ENCODE peak calls at places on chromosomes 16 and 17, in eight cellular contexts. I, Y, X, P, L, G, Q and K are unnamed samples.

GRCh38 chr17:6642592-6642991 is 1.7 kb downstream of the TXNDC17 start:
- DNase-seq in L (no peak), I (no peak), Y (no peak), X (no peak), G (no peak), Q (no peak), P (no peak), K (no peak)

GRCh38 chr16:14365200-14365851 is 264.7 kb downstream of the PARN start:
- DNase-seq in Y (no peak), P (no peak), L (no peak), I (no peak), Q (no peak), G (no peak), X (no peak), K (no peak)

GRCh38 chr17:75909812-75910274 is 5.2 kb upstream of the MRPL38 start:
- DNase-seq in G (no peak), Y (no peak), Q (no peak), P (no peak), I (no peak), L (no peak), X (no peak), K (peak; percentile 70)

GRCh38 chr16:7679899-7680298 is 347.3 kb downstream of the RBFOX1 start:
- DNase-seq in X (no peak), L (no peak), Q (no peak), G (no peak), P (no peak), Y (no peak), I (no peak), K (no peak)

GRCh38 chr16:11156401-11156800 is 99.6 kb downstream of the SOCS1 start:
- DNase-seq in P (no peak), G (no peak), L (no peak), Y (no peak), I (no peak), Q (no peak), X (no peak), K (no peak)

GRCh38 chr17:47776330-47777197 is 43.5 kb downstream of the TBX21 start:
- DNase-seq in Y (peak; percentile 70), L (no peak), Q (no peak), I (no peak), X (no peak), P (peak; percentile 19), G (no peak), K (no peak)

GRCh38 chr17:34485999-34486398 is 93.4 kb upstream of the TMEM132E start:
- DNase-seq in Y (no peak), L (no peak), G (no peak), I (no peak), Q (no peak), X (no peak), P (no peak), K (no peak)

GRCh38 chr17:63399316-63399715 is 46.8 kb downstream of the CYB561 start:
- DNase-seq in I (no peak), Q (no peak), G (no peak), L (no peak), Y (no peak), X (no peak), P (no peak), K (no peak)

GRCh38 chr17:32759476-32759875 is 117.4 kb downstream of the MYO1D start:
- DNase-seq in Y (no peak), I (no peak), Q (no peak), P (no peak), G (no peak), X (no peak), L (no peak), K (no peak)

GRCh38 chr17:2972749-2973148 is 90.7 kb downstream of the OR1D5 start:
- DNase-seq in Q (no peak), Y (no peak), G (no peak), L (no peak), P (no peak), I (no peak), X (no peak), K (no peak)

GRCh38 chr16:14309001-14309886 is 238.1 kb downstream of the MRTFB start:
- DNase-seq in G (peak; percentile 42), Q (no peak), L (no peak), I (no peak), P (no peak), Y (no peak), X (no peak), K (no peak)

GRCh38 chr16:22161999-22162657 is at the start of gene SDR42E2:
- DNase-seq in Q (no peak), P (peak; percentile 38), Y (peak; percentile 32), G (peak; percentile 31), X (no peak), I (no peak), L (peak; percentile 19), K (no peak)

GRCh38 chr16:57863434-57864160 is 61.3 kb upstream of the KIFC3 start:
- DNase-seq in I (peak; percentile 68), X (peak; percentile 83), L (peak; percentile 49), G (peak; percentile 71), Y (peak; percentile 55), Q (no peak), P (peak; percentile 59), K (peak; percentile 71)

GRCh38 chr17:66711936-66712335 is 123.0 kb upstream of the CACNG5 start:
- DNase-seq in Y (peak; percentile 23), P (peak; percentile 84), G (peak; percentile 69), Q (no peak), L (peak; percentile 47), X (no peak), I (peak; percentile 69), K (no peak)
- TF ChIP-seq EP300 in Y (no peak), P (no peak), G (no peak), Q (no peak), L (no peak), X (no peak), I (no peak), K (no peak)

GRCh38 chr17:81298991-81299733 is 4.1 kb upstream of the SLC38A10 start:
- DNase-seq in X (no peak), Q (no peak), Y (no peak), P (no peak), G (no peak), I (no peak), L (no peak), K (no peak)

GRCh38 chr17:81298325-81298990 is 3.4 kb upstream of the SLC38A10 start:
- DNase-seq in Q (no peak), I (no peak), Y (no peak), G (no peak), P (no peak), X (no peak), L (no peak), K (no peak)

GRCh38 chr17:81294512-81295030 is 536 bp downstream of the SLC38A10 start:
- DNase-seq in L (no peak), Y (peak; percentile 54), P (peak; percentile 51), I (no peak), G (peak; percentile 42), Q (no peak), X (peak; percentile 78), K (peak; percentile 40)

GRCh38 chr17:81295031-81295677 is at the start of gene SLC38A10:
- DNase-seq in G (peak; percentile 94), L (peak; percentile 21), P (peak; percentile 95), X (peak; percentile 95), I (peak; percentile 89), Q (peak; percentile 41), Y (peak; percentile 95), K (peak; percentile 93)

DNA sequence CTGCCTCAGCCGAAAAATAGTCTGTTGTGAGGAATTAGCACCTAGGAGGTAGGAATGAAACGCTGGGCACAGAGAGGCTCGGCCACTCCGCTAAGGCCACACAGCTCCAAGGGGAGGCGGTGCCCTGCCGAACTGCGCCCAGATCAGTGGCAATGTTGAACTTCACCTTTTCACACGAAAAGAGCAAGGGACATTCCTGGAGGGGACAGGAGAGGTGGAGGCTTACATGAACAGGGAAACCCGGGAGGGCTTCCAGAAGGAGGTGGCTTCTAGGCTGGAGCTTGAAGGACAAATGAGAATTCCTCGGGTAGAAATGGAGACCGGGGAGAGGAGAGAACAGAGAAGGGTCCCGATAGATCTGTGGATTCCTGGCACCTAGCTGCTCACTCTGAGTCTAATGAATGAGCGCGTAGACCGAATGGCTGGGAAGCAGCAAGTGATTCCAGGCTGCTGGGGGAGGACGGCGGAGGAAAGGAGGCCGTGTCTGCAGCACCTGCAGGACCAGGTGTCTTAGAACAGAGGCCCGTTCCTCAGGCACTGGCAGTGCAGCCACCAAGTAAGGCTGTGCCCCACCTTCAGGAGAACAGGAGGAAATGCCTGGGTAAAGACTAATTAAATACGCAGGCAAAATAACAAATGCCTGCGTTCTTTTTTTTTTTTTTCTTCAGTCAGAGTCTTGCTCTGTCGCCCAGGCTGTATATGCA is 723 bp upstream of the SLC38A10 start:
- DNase-seq in L (peak; percentile 23), X (no peak), Y (peak; percentile 43), I (no peak), Q (no peak), G (peak; percentile 84), P (peak; percentile 83), K (no peak)
- TF ChIP-seq CTCF in L (peak; percentile 61), X (no peak), Y (peak; percentile 34), I (peak; percentile 37), Q (peak; percentile 23), G (peak; percentile 18), P (no peak), K (peak; percentile 38)

GRCh38 chr17:44320066-44320465 is 4.6 kb downstream of the SLC25A39 start:
- DNase-seq in Q (no peak), Y (no peak), G (no peak), I (no peak), P (no peak), X (no peak), L (no peak), K (no peak)
- H3K36me3 ChIP-seq in Q (peaks cover 8% of the 10 kb centered on the region), Y (peaks cover 46% of the 10 kb centered on the region), G (peaks cover 42% of the 10 kb centered on the region), I (peaks cover 41% of the 10 kb centered on the region), P (peaks cover 4% of the 10 kb centered on the region), X (peaks cover 22% of the 10 kb centered on the region), L (peaks cover 17% of the 10 kb centered on the region), K (no peaks in the 10 kb centered on the region)

DNA sequence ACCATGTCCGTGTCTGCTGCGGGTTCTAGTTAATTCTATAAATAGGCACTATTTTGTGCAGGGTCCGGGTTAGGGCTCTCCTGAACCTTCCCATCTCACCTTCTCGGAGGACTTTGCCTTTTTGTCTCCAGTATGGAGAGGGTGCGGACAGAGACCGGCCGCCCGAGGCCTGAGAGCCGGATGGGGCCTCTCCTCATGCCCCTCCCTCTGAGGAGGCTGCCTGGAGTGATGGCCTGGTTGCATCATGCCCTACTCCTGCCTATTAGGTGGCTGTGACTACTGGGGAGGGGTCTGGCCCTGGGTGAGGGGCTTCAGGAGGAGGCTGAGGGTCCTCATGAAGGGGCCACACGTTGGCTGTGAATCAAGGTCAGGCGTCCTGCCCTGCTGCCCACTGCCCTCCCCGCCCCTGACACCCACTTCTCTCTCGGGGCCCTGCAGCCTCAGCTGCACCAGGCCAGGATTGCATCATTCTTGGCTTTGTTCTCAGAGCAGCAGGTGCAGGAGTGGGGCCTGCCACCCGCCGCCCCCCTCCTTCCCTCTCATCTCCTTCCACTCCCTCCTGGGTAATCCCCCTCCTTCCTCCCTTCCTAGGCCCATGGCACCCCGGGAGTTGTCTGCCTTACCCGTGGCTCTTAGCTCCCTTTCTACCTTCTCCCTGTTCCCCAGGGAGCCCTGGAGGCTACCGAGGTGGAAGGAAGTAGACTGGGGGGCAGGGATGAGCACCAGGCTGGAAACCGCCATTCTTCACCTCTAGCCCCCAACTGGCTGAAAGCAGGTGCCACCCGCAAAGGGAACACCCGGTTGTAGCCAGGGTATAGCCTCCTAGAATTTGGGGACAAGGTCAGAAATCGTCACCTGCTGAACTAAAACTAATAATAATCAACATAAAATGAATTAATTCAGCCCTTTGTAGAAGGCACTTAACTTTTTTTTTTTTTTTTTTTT is 12.7 kb upstream of the ARHGAP23 start:
- DNase-seq in Q (peak; percentile 11), G (no peak), Y (peak; percentile 37), P (peak; percentile 40), X (no peak), L (no peak), I (no peak), K (no peak)
- TF ChIP-seq EP300 in Q (no peak), G (no peak), Y (peak; percentile 43), P (no peak), X (no peak), L (peak; percentile 57), I (no peak), K (no peak)